ENCODE peak calls at places on chromosome 16, in six cellular contexts. One of them, this sample, is unnamed.

GRCh38 chr16:20099375-20099774 is 25.7 kb upstream of the GPR139 start:
- DNase-seq in central memory CD4-positive, alpha-beta T cell: no peak
- DNase-seq in T-helper 2 cell: no peak
- DNase-seq in putamen: no peak
- DNase-seq in GM23338: no peak
- DNase-seq in endothelial cell of umbilical vein: no peak
- DNase-seq in this sample: no peak

GRCh38 chr16:56348168-56349085 is 76.9 kb downstream of the AMFR start:
- DNase-seq in GM23338: no peak
- DNase-seq in endothelial cell of umbilical vein: no peak
- DNase-seq in putamen: no peak
- DNase-seq in central memory CD4-positive, alpha-beta T cell: no peak
- DNase-seq in T-helper 2 cell: no peak
- DNase-seq in this sample: no peak

GRCh38 chr16:14523632-14524031 is 106.4 kb downstream of the PARN start:
- DNase-seq in putamen: no peak
- DNase-seq in GM23338: peak; percentile 48
- DNase-seq in T-helper 2 cell: no peak
- DNase-seq in central memory CD4-positive, alpha-beta T cell: no peak
- DNase-seq in endothelial cell of umbilical vein: no peak
- DNase-seq in this sample: no peak

GRCh38 chr16:73301984-73302383 is 254.1 kb upstream of the ZFHX3 start:
- DNase-seq in putamen: no peak
- DNase-seq in central memory CD4-positive, alpha-beta T cell: no peak
- DNase-seq in GM23338: no peak
- DNase-seq in T-helper 2 cell: no peak
- DNase-seq in endothelial cell of umbilical vein: no peak
- DNase-seq in this sample: no peak

GRCh38 chr16:11004957-11005610 is 60.7 kb downstream of the CLEC16A start:
- DNase-seq in putamen: no peak
- DNase-seq in endothelial cell of umbilical vein: no peak
- DNase-seq in T-helper 2 cell: no peak
- DNase-seq in GM23338: no peak
- DNase-seq in central memory CD4-positive, alpha-beta T cell: no peak
- DNase-seq in this sample: no peak

GRCh38 chr16:52318259-52319008 is 228.5 kb downstream of the TOX3 start:
- DNase-seq in putamen: no peak
- DNase-seq in GM23338: peak; percentile 41
- DNase-seq in endothelial cell of umbilical vein: no peak
- DNase-seq in T-helper 2 cell: no peak
- DNase-seq in central memory CD4-positive, alpha-beta T cell: no peak
- DNase-seq in this sample: no peak

GRCh38 chr16:78816499-78817441 is 717.3 kb downstream of the WWOX start:
- DNase-seq in T-helper 2 cell: no peak
- DNase-seq in GM23338: no peak
- DNase-seq in central memory CD4-positive, alpha-beta T cell: no peak
- DNase-seq in putamen: peak; percentile 15
- DNase-seq in endothelial cell of umbilical vein: no peak
- DNase-seq in this sample: no peak

GRCh38 chr16:80250376-80250775 is 290.4 kb upstream of the DYNLRB2 start:
- DNase-seq in endothelial cell of umbilical vein: no peak
- DNase-seq in T-helper 2 cell: no peak
- DNase-seq in central memory CD4-positive, alpha-beta T cell: no peak
- DNase-seq in GM23338: no peak
- DNase-seq in putamen: no peak
- DNase-seq in this sample: no peak

GRCh38 chr16:11629071-11630030 is 38.9 kb upstream of the SNN start:
- DNase-seq in endothelial cell of umbilical vein: no peak
- DNase-seq in T-helper 2 cell: no peak
- DNase-seq in GM23338: no peak
- DNase-seq in putamen: no peak
- DNase-seq in central memory CD4-positive, alpha-beta T cell: no peak
- DNase-seq in this sample: no peak

GRCh38 chr16:74991593-74992403 is 6.9 kb upstream of the WDR59 start:
- DNase-seq in GM23338: no peak
- DNase-seq in central memory CD4-positive, alpha-beta T cell: no peak
- DNase-seq in endothelial cell of umbilical vein: no peak
- DNase-seq in T-helper 2 cell: no peak
- DNase-seq in putamen: no peak
- DNase-seq in this sample: no peak

GRCh38 chr16:28875134-28876015 is 2.9 kb upstream of the ATP2A1 start:
- DNase-seq in T-helper 2 cell: no peak
- DNase-seq in putamen: no peak
- DNase-seq in central memory CD4-positive, alpha-beta T cell: no peak
- DNase-seq in GM23338: no peak
- DNase-seq in endothelial cell of umbilical vein: no peak
- DNase-seq in this sample: no peak

GRCh38 chr16:760065-760464 is 469 bp upstream of the MSLN start:
- DNase-seq in endothelial cell of umbilical vein: no peak
- DNase-seq in central memory CD4-positive, alpha-beta T cell: no peak
- DNase-seq in GM23338: no peak
- DNase-seq in T-helper 2 cell: no peak
- DNase-seq in putamen: no peak
- DNase-seq in this sample: no peak

GRCh38 chr16:77782694-77783093 is 5.7 kb upstream of the VAT1L start:
- DNase-seq in putamen: no peak
- DNase-seq in GM23338: peak; percentile 28
- DNase-seq in endothelial cell of umbilical vein: no peak
- DNase-seq in T-helper 2 cell: no peak
- DNase-seq in central memory CD4-positive, alpha-beta T cell: no peak
- DNase-seq in this sample: no peak

GRCh38 chr16:1026057-1026783 is 44.6 kb downstream of the SOX8 start:
- DNase-seq in putamen: peak; percentile 59
- DNase-seq in central memory CD4-positive, alpha-beta T cell: no peak
- DNase-seq in T-helper 2 cell: no peak
- DNase-seq in endothelial cell of umbilical vein: no peak
- DNase-seq in GM23338: no peak
- DNase-seq in this sample: no peak

GRCh38 chr16:58399718-58400633 is 7.7 kb downstream of the GINS3 start:
- DNase-seq in T-helper 2 cell: no peak
- DNase-seq in endothelial cell of umbilical vein: no peak
- DNase-seq in GM23338: no peak
- DNase-seq in putamen: no peak
- DNase-seq in central memory CD4-positive, alpha-beta T cell: no peak
- DNase-seq in this sample: no peak

GRCh38 chr16:79316004-79316458 is 284.5 kb downstream of the MAF start:
- DNase-seq in central memory CD4-positive, alpha-beta T cell: no peak
- DNase-seq in T-helper 2 cell: no peak
- DNase-seq in putamen: no peak
- DNase-seq in endothelial cell of umbilical vein: no peak
- DNase-seq in GM23338: no peak
- DNase-seq in this sample: no peak

GRCh38 chr16:24525970-24526559 is 13.3 kb upstream of the RBBP6 start:
- DNase-seq in GM23338: no peak
- DNase-seq in putamen: no peak
- DNase-seq in endothelial cell of umbilical vein: no peak
- DNase-seq in T-helper 2 cell: no peak
- DNase-seq in central memory CD4-positive, alpha-beta T cell: no peak
- DNase-seq in this sample: no peak

GRCh38 chr16:23280483-23280967 is 21.6 kb upstream of the SCNN1B start:
- DNase-seq in putamen: no peak
- DNase-seq in endothelial cell of umbilical vein: no peak
- DNase-seq in GM23338: no peak
- DNase-seq in central memory CD4-positive, alpha-beta T cell: no peak
- DNase-seq in T-helper 2 cell: no peak
- DNase-seq in this sample: no peak

GRCh38 chr16:88628512-88628974 is 9.8 kb upstream of the IL17C start:
- DNase-seq in central memory CD4-positive, alpha-beta T cell: no peak
- DNase-seq in endothelial cell of umbilical vein: peak; percentile 14
- DNase-seq in putamen: no peak
- DNase-seq in GM23338: peak; percentile 92
- DNase-seq in T-helper 2 cell: no peak
- DNase-seq in this sample: peak; percentile 84

GRCh38 chr16:1057252-1057932 is 15.2 kb upstream of the SSTR5 start:
- DNase-seq in putamen: no peak
- DNase-seq in endothelial cell of umbilical vein: peak; percentile 16
- DNase-seq in central memory CD4-positive, alpha-beta T cell: peak; percentile 39
- DNase-seq in GM23338: peak; percentile 65
- DNase-seq in T-helper 2 cell: peak; percentile 36
- DNase-seq in this sample: peak; percentile 56

GRCh38 chr16:22424161-22424937 is 49.9 kb upstream of the CDR2 start:
- DNase-seq in GM23338: no peak
- DNase-seq in endothelial cell of umbilical vein: no peak
- DNase-seq in putamen: peak; percentile 18
- DNase-seq in T-helper 2 cell: no peak
- DNase-seq in central memory CD4-positive, alpha-beta T cell: no peak
- DNase-seq in this sample: peak; percentile 48

GRCh38 chr16:832652-833336 is 32.3 kb upstream of the GNG13 start:
- DNase-seq in endothelial cell of umbilical vein: no peak
- DNase-seq in GM23338: no peak
- DNase-seq in T-helper 2 cell: no peak
- DNase-seq in central memory CD4-positive, alpha-beta T cell: no peak
- DNase-seq in putamen: no peak
- DNase-seq in this sample: no peak

GRCh38 chr16:48682971-48683370 is 73.0 kb upstream of the N4BP1 start:
- DNase-seq in endothelial cell of umbilical vein: no peak
- DNase-seq in GM23338: no peak
- DNase-seq in T-helper 2 cell: no peak
- DNase-seq in putamen: no peak
- DNase-seq in central memory CD4-positive, alpha-beta T cell: no peak
- DNase-seq in this sample: no peak

GRCh38 chr16:58127033-58127556 is 2.1 kb downstream of the CFAP20 start:
- DNase-seq in T-helper 2 cell: no peak
- DNase-seq in central memory CD4-positive, alpha-beta T cell: peak; percentile 72
- DNase-seq in endothelial cell of umbilical vein: peak; percentile 84
- DNase-seq in GM23338: peak; percentile 52
- DNase-seq in putamen: no peak
- DNase-seq in this sample: peak; percentile 87

GRCh38 chr16:2841606-2842339 is 11.7 kb downstream of the ZG16B start:
- DNase-seq in putamen: no peak
- DNase-seq in GM23338: no peak
- DNase-seq in endothelial cell of umbilical vein: no peak
- DNase-seq in central memory CD4-positive, alpha-beta T cell: no peak
- DNase-seq in T-helper 2 cell: no peak
- DNase-seq in this sample: no peak

GRCh38 chr16:20849587-20850390 is 43.5 kb downstream of the REXO5 start:
- DNase-seq in endothelial cell of umbilical vein: peak; percentile 81
- DNase-seq in T-helper 2 cell: no peak
- DNase-seq in GM23338: peak; percentile 80
- DNase-seq in central memory CD4-positive, alpha-beta T cell: peak; percentile 44
- DNase-seq in putamen: peak; percentile 34
- DNase-seq in this sample: peak; percentile 82

GRCh38 chr16:72728516-72728915 is 319.4 kb downstream of the ZFHX3 start:
- DNase-seq in endothelial cell of umbilical vein: no peak
- DNase-seq in GM23338: no peak
- DNase-seq in T-helper 2 cell: no peak
- DNase-seq in central memory CD4-positive, alpha-beta T cell: no peak
- DNase-seq in putamen: no peak
- DNase-seq in this sample: no peak

GRCh38 chr16:9406039-9406438 is 314.6 kb downstream of the HAPSTR1 start:
- DNase-seq in T-helper 2 cell: no peak
- DNase-seq in GM23338: no peak
- DNase-seq in central memory CD4-positive, alpha-beta T cell: no peak
- DNase-seq in endothelial cell of umbilical vein: no peak
- DNase-seq in putamen: no peak
- DNase-seq in this sample: no peak

GRCh38 chr16:78396046-78396445 is 296.6 kb downstream of the WWOX start:
- DNase-seq in central memory CD4-positive, alpha-beta T cell: no peak
- DNase-seq in T-helper 2 cell: no peak
- DNase-seq in putamen: no peak
- DNase-seq in GM23338: peak; percentile 60
- DNase-seq in endothelial cell of umbilical vein: no peak
- DNase-seq in this sample: no peak

GRCh38 chr16:56724191-56724590 is 5.7 kb upstream of the NUP93 start:
- DNase-seq in endothelial cell of umbilical vein: no peak
- DNase-seq in putamen: no peak
- DNase-seq in central memory CD4-positive, alpha-beta T cell: no peak
- DNase-seq in T-helper 2 cell: no peak
- DNase-seq in GM23338: no peak
- DNase-seq in this sample: no peak

GRCh38 chr16:67170168-67170947 is at the start of gene NOL3:
- DNase-seq in T-helper 2 cell: no peak
- DNase-seq in GM23338: peak; percentile 87
- DNase-seq in putamen: no peak
- DNase-seq in central memory CD4-positive, alpha-beta T cell: no peak
- DNase-seq in endothelial cell of umbilical vein: peak; percentile 88
- DNase-seq in this sample: peak; percentile 87

This sample was measured in lung microvascular endothelial cell.